ENCODE peak calls at places on chromosomes 1 and 21, in eight cellular contexts. I is stimulated activated CD8-positive, alpha-beta memory T cell treated with anti-CD3 and anti-CD28 coated beads, Interleukin-2, amount 100 ng/mL, for 48 hours; M is ureter; X is HT1080; B is stimulated activated naive B cell treated with anti-CD40 and anti-IgM and Interleukin-4, amounts not matched to agents 10 μg/mL and 1 μg/mL and 100 μg/mL, for 72 hours; A is prostate gland; U is anterior cingulate cortex; R is dorsolateral prefrontal cortex. E is an unnamed sample.

GRCh38 chr1:94031591-94031990 is 89.4 kb downstream of the ABCA4 start:
- DNase-seq in R (no peak), M (no peak), I (no peak), A (no peak), B (no peak), U (no peak), X (no peak), E (no peak)

GRCh38 chr1:65985393-65986066 is 192.8 kb downstream of the PDE4B start:
- DNase-seq in R (no peak), I (no peak), M (no peak), U (no peak), X (no peak), B (no peak), A (no peak), E (no peak)

GRCh38 chr1:201925961-201926585 is 20.3 kb downstream of the LMOD1 start:
- DNase-seq in I (no peak), X (no peak), A (no peak), U (no peak), R (no peak), B (no peak), M (no peak), E (no peak)

GRCh38 chr1:40014253-40014706 is 26.2 kb upstream of the CAP1 start:
- DNase-seq in R (no peak), A (no peak), X (no peak), U (no peak), B (no peak), I (no peak), M (no peak), E (no peak)

GRCh38 chr1:85328713-85329376 is 52.4 kb upstream of the BCL10 start:
- DNase-seq in I (no peak), R (no peak), U (no peak), M (no peak), X (peak), A (no peak), B (no peak), E (no peak)

GRCh38 chr1:8422439-8423133 is 104.7 kb downstream of the SLC45A1 start:
- DNase-seq in I (no peak), U (no peak), M (no peak), R (peak), A (no peak), B (no peak), X (peak), E (peak)

GRCh38 chr21:44760376-44760775 is 41.2 kb downstream of the UBE2G2 start:
- DNase-seq in B (no peak), U (no peak), A (no peak), I (no peak), M (no peak), R (no peak), X (no peak), E (no peak)

GRCh38 chr1:180912801-180913616 is at the start of gene KIAA1614:
- DNase-seq in B (no peak), I (no peak), U (no peak), A (no peak), X (peak), M (peak), R (peak), E (no peak)

GRCh38 chr1:225772323-225772768 is 5.3 kb upstream of the SRP9 start:
- DNase-seq in U (no peak), B (peak), A (peak), R (peak), I (peak), M (peak), X (peak), E (no peak)

GRCh38 chr1:181166377-181167196 is 78.1 kb downstream of the IER5 start:
- DNase-seq in A (peak), I (peak), R (peak), B (peak), M (peak), X (peak), U (no peak), E (peak)

GRCh38 chr1:41289196-41289595 is 47.1 kb upstream of the SCMH1 start:
- DNase-seq in U (no peak), R (no peak), A (no peak), B (no peak), X (no peak), I (no peak), M (no peak), E (no peak)

GRCh38 chr21:36200089-36200561 is 43.5 kb downstream of the DOP1B start:
- DNase-seq in B (no peak), X (no peak), M (no peak), U (no peak), I (no peak), R (no peak), A (no peak), E (no peak)

GRCh38 chr1:31297273-31298247 is 728 bp downstream of the ZCCHC17 start:
- DNase-seq in R (no peak), A (no peak), B (no peak), X (no peak), M (no peak), I (no peak), U (no peak), E (no peak)

GRCh38 chr1:240597153-240597745 is 14.7 kb downstream of the GREM2 start:
- DNase-seq in B (no peak), U (no peak), A (no peak), M (no peak), X (no peak), I (no peak), R (peak), E (no peak)

GRCh38 chr1:198686069-198686728 is 47.4 kb downstream of the PTPRC start:
- DNase-seq in I (no peak), U (no peak), R (no peak), A (no peak), B (no peak), X (peak), M (no peak), E (no peak)

GRCh38 chr1:34929497-34929852 is at the start of gene DLGAP3:
- DNase-seq in B (no peak), R (peak), X (no peak), M (no peak), I (no peak), A (no peak), U (no peak), E (no peak)

GRCh38 chr1:167791281-167792209 is 69.8 kb downstream of the MPZL1 start:
- DNase-seq in R (no peak), M (no peak), I (no peak), U (no peak), A (no peak), X (no peak), B (no peak), E (no peak)

GRCh38 chr1:101235241-101235695 is 1.6 kb upstream of the S1PR1 start:
- DNase-seq in A (no peak), M (no peak), U (no peak), X (no peak), I (no peak), B (no peak), R (no peak), E (no peak)

GRCh38 chr1:86318431-86318830 is 77.7 kb downstream of the ODF2L start:
- DNase-seq in I (no peak), R (no peak), B (no peak), U (no peak), M (no peak), X (no peak), A (no peak), E (no peak)

GRCh38 chr1:190179817-190180216 is 297.8 kb downstream of the BRINP3 start:
- DNase-seq in U (no peak), I (no peak), M (no peak), R (no peak), A (no peak), B (no peak), X (peak), E (no peak)

GRCh38 chr1:210233495-210234253 is 1.1 kb downstream of the SERTAD4 start:
- DNase-seq in X (peak), R (peak), A (peak), U (no peak), B (no peak), I (no peak), M (peak), E (no peak)

GRCh38 chr1:33426906-33427305 is 4.0 kb downstream of the PHC2 start:
- DNase-seq in A (no peak), M (no peak), I (no peak), B (no peak), X (no peak), R (no peak), U (no peak), E (no peak)

GRCh38 chr1:193283026-193283425 is 96.6 kb upstream of the B3GALT2 start:
- DNase-seq in B (no peak), A (no peak), U (no peak), M (no peak), X (peak), I (no peak), R (no peak), E (no peak)

GRCh38 chr1:231421616-231421970 is 494 bp downstream of the EGLN1 start:
- DNase-seq in B (no peak), I (no peak), R (peak), A (peak), U (no peak), M (no peak), X (no peak), E (peak)

GRCh38 chr1:203252678-203253077 is 23.2 kb upstream of the CHIT1 start:
- DNase-seq in U (no peak), B (no peak), A (no peak), I (no peak), M (no peak), X (no peak), R (no peak), E (no peak)

GRCh38 chr1:231241751-231242150 is 739 bp downstream of the GNPAT start:
- DNase-seq in A (peak), B (no peak), M (no peak), R (peak), U (no peak), I (no peak), X (peak), E (no peak)

GRCh38 chr1:175757381-175758015 is 14.1 kb upstream of the TNR start:
- DNase-seq in I (peak), X (peak), A (no peak), U (no peak), M (peak), R (no peak), B (peak), E (no peak)

GRCh38 chr1:83418558-83418957 is 580.4 kb downstream of the TTLL7 start:
- DNase-seq in U (no peak), M (no peak), I (no peak), B (no peak), A (no peak), X (no peak), R (no peak), E (no peak)

GRCh38 chr1:110756506-110756905 is 81.8 kb upstream of the KCNA3 start:
- DNase-seq in I (no peak), R (no peak), U (no peak), M (no peak), A (no peak), B (no peak), X (no peak), E (no peak)

GRCh38 chr1:20634594-20635084 is 1.4 kb downstream of the PINK1 start:
- DNase-seq in X (peak), R (peak), A (peak), B (no peak), M (no peak), I (no peak), U (no peak), E (no peak)

GRCh38 chr1:41468082-41468762 is 16.3 kb downstream of the EDN2 start:
- DNase-seq in I (no peak), U (no peak), R (no peak), A (no peak), B (no peak), M (no peak), X (no peak), E (no peak)

GRCh38 chr1:70319750-70320149 is 34.8 kb downstream of the ANKRD13C start:
- DNase-seq in U (no peak), X (peak), M (no peak), B (no peak), I (no peak), A (no peak), R (no peak), E (no peak)

GRCh38 chr1:39976732-39977131 is 21.8 kb downstream of the MFSD2A start:
- DNase-seq in R (no peak), U (no peak), I (no peak), X (no peak), B (no peak), M (no peak), A (no peak), E (no peak)

GRCh38 chr21:45020629-45021427 is 53.6 kb upstream of the ADARB1 start:
- DNase-seq in I (no peak), X (no peak), U (no peak), B (no peak), M (no peak), A (no peak), R (no peak), E (no peak)